ENCODE peak calls at places on chromosome 10, in four cellular contexts. N is GM12878, L is neural progenitor cell, S is upper lobe of left lung. Y is an unnamed sample.

GRCh38 chr10:70462349-70462984 is 16.1 kb upstream of the PALD1 start:
- DNase-seq in N (no peak), L (peak; percentile 1), S (no peak), Y (no peak)

GRCh38 chr10:60281331-60281730 is 108.3 kb downstream of the ANK3 start:
- DNase-seq in N (no peak), L (no peak), S (no peak), Y (no peak)

GRCh38 chr10:44046605-44047004 is 338.3 kb downstream of the CXCL12 start:
- DNase-seq in N (no peak), L (peak; percentile 42), S (no peak), Y (no peak)

GRCh38 chr10:13449296-13449695 is 79.5 kb downstream of the BEND7 start:
- DNase-seq in N (no peak), L (no peak), S (no peak), Y (no peak)

GRCh38 chr10:3963191-3963673 is 178.2 kb upstream of the KLF6 start:
- DNase-seq in N (no peak), L (no peak), S (no peak), Y (no peak)

GRCh38 chr10:24444337-24444736 is 235.4 kb downstream of the KIAA1217 start:
- DNase-seq in N (no peak), L (no peak), S (no peak), Y (no peak)

GRCh38 chr10:28365840-28366239 is 63.0 kb upstream of the MPP7 start:
- DNase-seq in N (no peak), L (no peak), S (no peak), Y (no peak)

GRCh38 chr10:17046989-17047388 is 82.6 kb downstream of the CUBN start:
- DNase-seq in N (no peak), L (no peak), S (no peak), Y (no peak)

GRCh38 chr10:101014966-101015581 is 15.5 kb downstream of the LZTS2 start:
- DNase-seq in N (no peak), L (no peak), S (no peak), Y (no peak)

GRCh38 chr10:85262992-85263391 is 934.6 kb downstream of the CCSER2 start:
- DNase-seq in N (no peak), L (no peak), S (no peak), Y (no peak)

GRCh38 chr10:125283191-125283590 is 122.8 kb upstream of the CTBP2 start:
- DNase-seq in N (no peak), L (peak; percentile 76), S (no peak), Y (no peak)

GRCh38 chr10:78203915-78204818 is 170.5 kb downstream of the RPS24 start:
- DNase-seq in N (no peak), L (no peak), S (no peak), Y (no peak)

GRCh38 chr10:77149001-77149400 is 488.6 kb downstream of the KCNMA1 start:
- DNase-seq in N (no peak), L (no peak), S (no peak), Y (no peak)

GRCh38 chr10:121414366-121414765 is 183.9 kb downstream of the FGFR2 start:
- DNase-seq in N (no peak), L (no peak), S (no peak), Y (no peak)

GRCh38 chr10:67520924-67521520 is 175.0 kb downstream of the CTNNA3 start:
- DNase-seq in N (peak; percentile 2), L (peak; percentile 73), S (no peak), Y (no peak)

GRCh38 chr10:26725837-26726727 is 28.6 kb downstream of the PDSS1 start:
- DNase-seq in N (no peak), L (peak; percentile 52), S (no peak), Y (no peak)

GRCh38 chr10:43226441-43226840 is 40.4 kb downstream of the RASGEF1A start:
- DNase-seq in N (no peak), L (no peak), S (no peak), Y (no peak)

GRCh38 chr10:72259491-72260214 is 14.1 kb upstream of the DDIT4 start:
- DNase-seq in N (no peak), L (no peak), S (no peak), Y (no peak)

GRCh38 chr10:88477343-88478085 is 105.6 kb downstream of the RNLS start:
- DNase-seq in N (no peak), L (no peak), S (no peak), Y (no peak)

GRCh38 chr10:4810093-4810492 is 15.9 kb upstream of the AKR1E2 start:
- DNase-seq in N (no peak), L (no peak), S (no peak), Y (no peak)

GRCh38 chr10:129963831-129964501 is at the start of gene EBF3:
- DNase-seq in N (no peak), L (peak; percentile 96), S (peak; percentile 91), Y (no peak)

GRCh38 chr10:13503745-13504463 is 24.9 kb downstream of the BEND7 start:
- DNase-seq in N (no peak), L (no peak), S (no peak), Y (no peak)

GRCh38 chr10:46006219-46006618 is 24.2 kb downstream of the NCOA4 start:
- DNase-seq in N (no peak), L (no peak), S (no peak), Y (no peak)

GRCh38 chr10:132027423-132027983 is 38.2 kb upstream of the JAKMIP3 start:
- DNase-seq in N (no peak), L (no peak), S (no peak), Y (no peak)

GRCh38 chr10:66180651-66181318 is 745.1 kb upstream of the LRRTM3 start:
- DNase-seq in N (peak; percentile 20), L (peak; percentile 66), S (no peak), Y (peak; percentile 1)
- H3K4me3 ChIP-seq in N (no peak overlapping the region), L (no peak overlapping the region), S (no peak overlapping the region), Y (no peak overlapping the region)

DNA sequence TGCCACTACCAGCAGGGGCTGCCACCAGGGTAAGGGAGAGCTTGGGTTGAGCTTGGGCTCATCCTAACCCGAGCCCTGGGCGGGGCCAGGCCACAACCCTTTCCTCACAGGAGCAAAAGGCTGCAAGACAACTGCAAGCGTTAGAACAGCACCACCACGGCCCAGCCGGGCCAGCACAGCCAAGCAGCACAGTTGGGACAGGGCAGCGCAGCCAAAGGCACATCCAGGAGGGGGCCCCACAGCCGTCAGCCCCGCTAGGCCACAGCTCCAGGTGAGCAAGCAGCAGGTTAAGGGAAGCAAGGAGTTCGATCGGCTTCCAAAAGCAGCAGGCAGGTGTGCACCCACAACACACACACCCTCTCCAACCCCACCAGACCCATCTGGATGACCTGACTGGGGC is 7.0 kb upstream of the NDST2 start:
- DNase-seq in N (no peak), L (no peak), S (peak; percentile 79), Y (no peak)
- TF ChIP-seq CTCF in N (no peak), L (no peak), S (no peak), Y (no peak)

DNA sequence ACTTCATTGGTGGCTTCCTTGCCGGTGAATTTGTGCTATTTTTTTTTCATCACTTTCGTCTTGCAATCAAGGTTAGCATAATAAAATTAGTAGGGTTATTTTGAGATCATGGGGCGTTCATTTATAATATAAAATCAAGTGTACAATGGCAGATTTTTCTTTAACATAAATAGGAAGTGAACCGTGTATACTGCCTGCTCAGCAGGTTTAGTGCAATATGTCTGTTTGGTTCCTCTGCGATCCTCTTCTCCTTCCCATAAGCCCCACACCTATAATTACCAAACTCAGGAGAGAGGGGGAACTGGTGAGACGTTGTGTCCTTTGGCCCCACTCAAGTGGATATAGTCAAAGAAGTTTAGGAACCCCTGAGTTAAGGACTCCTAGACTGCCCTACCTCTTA is 41.7 kb downstream of the PYROXD2 start:
- DNase-seq in N (no peak), L (no peak), S (no peak), Y (no peak)
- H3K36me3 ChIP-seq in N (no peaks in the 10 kb centered on the region), L (no peaks in the 10 kb centered on the region), S (no peaks in the 10 kb centered on the region), Y (no peaks in the 10 kb centered on the region)

GRCh38 chr10:35218339-35218955 is 91.8 kb downstream of the CREM start:
- DNase-seq in N (peak; percentile 59), L (peak; percentile 91), S (no peak), Y (peak; percentile 61)
- H3K4me3 ChIP-seq in N (no peak overlapping the region), L (no peak overlapping the region), S (no peak overlapping the region), Y (no peak overlapping the region)

GRCh38 chr10:115963848-115964247 is 309.2 kb downstream of the GFRA1 start:
- DNase-seq in N (no peak), L (peak; percentile 29), S (no peak), Y (no peak)
- TF ChIP-seq CTCF in N (no peak), L (peak; percentile 7), S (no peak), Y (no peak)